ENCODE peak calls at places on chromosomes 5 and 9, in seven cellular contexts. X, S, A, W, T, G and K are unnamed samples.

GRCh38 chr5:111173476-111173875 is 50.7 kb upstream of the CAMK4 start:
- DNase-seq in X (no peak), S (no peak), A (no peak), W (no peak), T (no peak), G (no peak), K (no peak)

GRCh38 chr5:81945867-81946266 is 26.0 kb upstream of the ATG10 start:
- DNase-seq in X (no peak), S (no peak), A (no peak), W (no peak), T (no peak), G (no peak), K (no peak)

GRCh38 chr9:121667214-121667613 is 15.8 kb downstream of the DAB2IP start:
- DNase-seq in X (no peak), S (no peak), A (no peak), W (no peak), T (no peak), G (no peak), K (no peak)

GRCh38 chr9:133477992-133478850 is 678 bp downstream of the SLC2A6 start:
- DNase-seq in X (peak), S (no peak), A (peak), W (no peak), T (no peak), G (no peak), K (peak)

GRCh38 chr5:58699762-58700118 is 116.9 kb downstream of the RAB3C start:
- DNase-seq in X (no peak), S (no peak), A (no peak), W (no peak), T (no peak), G (no peak), K (no peak)

GRCh38 chr5:92106808-92107207 is 723.7 kb upstream of the ARRDC3 start:
- DNase-seq in X (no peak), S (no peak), A (no peak), W (no peak), T (no peak), G (no peak), K (no peak)

GRCh38 chr5:156120777-156121176 is 206.2 kb upstream of the SGCD start:
- DNase-seq in X (no peak), S (no peak), A (no peak), W (no peak), T (no peak), G (no peak), K (no peak)

GRCh38 chr9:114400219-114400618 is 12.4 kb upstream of the AKNA start:
- DNase-seq in X (no peak), S (no peak), A (no peak), W (no peak), T (no peak), G (no peak), K (no peak)

GRCh38 chr9:16768816-16769215 is 101.7 kb downstream of the BNC2 start:
- DNase-seq in X (no peak), S (no peak), A (no peak), W (peak), T (no peak), G (no peak), K (no peak)

GRCh38 chr5:42989198-42989597 is 50.9 kb downstream of the ANXA2R start:
- DNase-seq in X (no peak), S (no peak), A (no peak), W (no peak), T (no peak), G (no peak), K (no peak)

GRCh38 chr5:52999357-52999949 is 10.3 kb downstream of the ITGA2 start:
- DNase-seq in X (peak), S (no peak), A (no peak), W (no peak), T (no peak), G (no peak), K (no peak)

GRCh38 chr5:56516034-56516433 is 282.9 kb upstream of the ANKRD55 start:
- DNase-seq in X (no peak), S (no peak), A (no peak), W (no peak), T (no peak), G (no peak), K (no peak)

GRCh38 chr5:63803165-63803564 is 159.1 kb downstream of the HTR1A start:
- DNase-seq in X (no peak), S (no peak), A (no peak), W (peak), T (no peak), G (no peak), K (no peak)

GRCh38 chr5:59275537-59276276 is 617.8 kb downstream of the PDE4D start:
- DNase-seq in X (peak), S (no peak), A (peak), W (peak), T (no peak), G (peak), K (peak)

GRCh38 chr5:180315762-180316212 is 23.9 kb upstream of the MAPK9 start:
- DNase-seq in X (peak), S (peak), A (peak), W (peak), T (peak), G (peak), K (peak)

GRCh38 chr9:112125961-112126388 is 49.1 kb downstream of the SUSD1 start:
- DNase-seq in X (peak), S (no peak), A (no peak), W (no peak), T (no peak), G (no peak), K (no peak)

GRCh38 chr5:179246227-179246626 is 99.0 kb downstream of the ADAMTS2 start:
- DNase-seq in X (no peak), S (no peak), A (no peak), W (no peak), T (no peak), G (no peak), K (no peak)

GRCh38 chr5:167793700-167794099 is 497.7 kb upstream of the WWC1 start:
- DNase-seq in X (no peak), S (no peak), A (no peak), W (no peak), T (no peak), G (no peak), K (no peak)

GRCh38 chr5:4614088-4614487 is 526.0 kb upstream of the ADAMTS16 start:
- DNase-seq in X (no peak), S (no peak), A (peak), W (no peak), T (no peak), G (no peak), K (no peak)

GRCh38 chr5:126866837-126867236 is 89.9 kb downstream of the LMNB1 start:
- DNase-seq in X (no peak), S (no peak), A (no peak), W (no peak), T (no peak), G (no peak), K (peak)

GRCh38 chr5:64505769-64506566 is at the start of gene RGS7BP:
- DNase-seq in X (peak), S (no peak), A (no peak), W (peak), T (no peak), G (peak), K (no peak)

GRCh38 chr5:113448224-113448623 is 13.4 kb upstream of the TSSK1B start:
- DNase-seq in X (no peak), S (no peak), A (no peak), W (no peak), T (no peak), G (no peak), K (no peak)

GRCh38 chr9:136723989-136724388 is 11.6 kb downstream of the DIPK1B start:
- DNase-seq in X (no peak), S (no peak), A (no peak), W (no peak), T (no peak), G (no peak), K (no peak)

GRCh38 chr5:130112246-130112645 is 208.0 kb downstream of the CHSY3 start:
- DNase-seq in X (no peak), S (no peak), A (no peak), W (no peak), T (no peak), G (no peak), K (no peak)

GRCh38 chr5:10607023-10607665 is 43.3 kb downstream of the ANKRD33B start:
- DNase-seq in X (no peak), S (no peak), A (peak), W (peak), T (no peak), G (no peak), K (no peak)

GRCh38 chr5:67182406-67182805 is 14.2 kb downstream of the CD180 start:
- DNase-seq in X (peak), S (no peak), A (peak), W (peak), T (no peak), G (no peak), K (peak)

GRCh38 chr9:91740713-91741112 is 209.3 kb downstream of the ROR2 start:
- DNase-seq in X (peak), S (no peak), A (no peak), W (no peak), T (no peak), G (no peak), K (peak)

GRCh38 chr5:54965806-54966205 is 19.6 kb downstream of the ESM1 start:
- DNase-seq in X (no peak), S (no peak), A (no peak), W (no peak), T (no peak), G (no peak), K (peak)